ENCODE peak calls at places on chromosomes 2 and 18, in four cellular contexts. Y, F, W and G are unnamed samples.
A peak's percentile ranks its signal among the peaks of the same experiment; 100 is the strongest.

GRCh38 chr18:39519741-39520140 is 1954.1 kb upstream of the CELF4 start:
- DNase-seq in W (no peak), Y (no peak), F (no peak), G (no peak)

GRCh38 chr2:240477916-240478315 is 42.5 kb downstream of the GPC1 start:
- DNase-seq in F (no peak), Y (no peak), W (no peak), G (no peak)

GRCh38 chr18:78546281-78546680 is 433.3 kb upstream of the SALL3 start:
- DNase-seq in W (no peak), Y (no peak), F (no peak), G (no peak)

GRCh38 chr2:174246944-174247381 is 1.4 kb downstream of the OLA1 start:
- DNase-seq in F (no peak), W (peak; percentile 31), Y (no peak), G (no peak)

GRCh38 chr2:234116050-234116449 is 65.5 kb downstream of the SPP2 start:
- DNase-seq in Y (no peak), W (no peak), F (no peak), G (no peak)

GRCh38 chr2:158502984-158503383 is 46.2 kb downstream of the PKP4 start:
- DNase-seq in F (peak; percentile 24), W (no peak), Y (no peak), G (peak; percentile 47)

GRCh38 chr2:188032306-188032705 is 259.4 kb upstream of the GULP1 start:
- DNase-seq in W (no peak), Y (no peak), F (no peak), G (no peak)

GRCh38 chr2:144513388-144514100 is 6.4 kb downstream of the ZEB2 start:
- DNase-seq in F (peak; percentile 92), W (no peak), Y (no peak), G (peak; percentile 81)

GRCh38 chr2:171712051-171712450 is 24.8 kb downstream of the DYNC1I2 start:
- DNase-seq in W (peak; percentile 29), Y (no peak), F (peak; percentile 59), G (peak; percentile 88)

GRCh38 chr2:201260302-201260800 is at the start of gene CASP8:
- DNase-seq in W (peak; percentile 82), F (peak; percentile 32), Y (no peak), G (no peak)

GRCh38 chr2:217402622-217403383 is 542.9 kb upstream of the TNP1 start:
- DNase-seq in Y (no peak), F (no peak), W (peak; percentile 92), G (peak; percentile 22)

GRCh38 chr2:231573698-231574421 is 18.8 kb upstream of the TEX44 start:
- DNase-seq in F (no peak), Y (no peak), W (no peak), G (no peak)

GRCh38 chr2:205477016-205477705 is 205.1 kb upstream of the NRP2 start:
- DNase-seq in W (no peak), F (no peak), Y (no peak), G (peak; percentile 54)

GRCh38 chr2:174607989-174608865 is 10.6 kb upstream of the WIPF1 start:
- DNase-seq in Y (no peak), F (no peak), W (no peak), G (no peak)

GRCh38 chr2:34110392-34110791 is 511.3 kb upstream of the FAM98A start:
- DNase-seq in F (no peak), Y (no peak), W (no peak), G (no peak)

GRCh38 chr2:103506812-103507211 is 745.0 kb downstream of the TMEM182 start:
- DNase-seq in Y (no peak), W (no peak), F (no peak), G (no peak)

GRCh38 chr2:191811807-191812602 is 34.9 kb downstream of the CAVIN2 start:
- DNase-seq in W (peak; percentile 68), F (peak; percentile 61), Y (peak; percentile 58), G (peak; percentile 80)

GRCh38 chr2:37653805-37654378 is 17.6 kb downstream of the CDC42EP3 start:
- DNase-seq in W (peak; percentile 85), F (no peak), Y (no peak), G (no peak)

GRCh38 chr2:67760995-67761394 is 301.8 kb downstream of the C1D start:
- DNase-seq in F (no peak), Y (no peak), W (peak; percentile 74), G (no peak)

GRCh38 chr2:41941831-41942230 is 106.0 kb upstream of the PKDCC start:
- DNase-seq in Y (no peak), W (no peak), F (no peak), G (no peak)

GRCh38 chr2:141105763-141106162 is 1025.1 kb downstream of the LRP1B start:
- DNase-seq in Y (no peak), W (no peak), F (no peak), G (peak; percentile 24)

GRCh38 chr18:8411492-8411891 is 197.7 kb upstream of the RAB12 start:
- DNase-seq in Y (no peak), W (no peak), F (no peak), G (no peak)

GRCh38 chr18:78735131-78736014 is 244.2 kb upstream of the SALL3 start:
- DNase-seq in F (no peak), W (no peak), Y (peak; percentile 33), G (no peak)

GRCh38 chr18:32373995-32374394 is 96.7 kb downstream of the GAREM1 start:
- DNase-seq in Y (no peak), F (peak; percentile 71), W (peak; percentile 83), G (peak; percentile 48)

GRCh38 chr18:22971038-22971437 is 37.9 kb downstream of the RBBP8 start:
- DNase-seq in Y (no peak), F (no peak), W (no peak), G (no peak)

GRCh38 chr18:67410671-67411070 is 105.8 kb downstream of the DSEL start:
- DNase-seq in W (no peak), Y (no peak), F (peak; percentile 22), G (peak; percentile 55)

GRCh38 chr2:179460530-179460929 is 195.9 kb upstream of the SESTD1 start:
- DNase-seq in W (peak; percentile 92), F (peak; percentile 98), Y (no peak), G (peak; percentile 95)

GRCh38 chr18:77208969-77209368 is 40.7 kb upstream of the GALR1 start:
- DNase-seq in W (peak; percentile 17), F (peak; percentile 82), Y (no peak), G (peak; percentile 83)

GRCh38 chr2:232527905-232528470 is 2.0 kb downstream of the CHRND start:
- DNase-seq in F (no peak), Y (no peak), W (no peak), G (no peak)

GRCh38 chr2:186256540-186256939 is 229.5 kb upstream of the ZC3H15 start:
- DNase-seq in Y (no peak), F (peak; percentile 16), W (peak; percentile 51), G (peak; percentile 65)

GRCh38 chr18:2906522-2907458 is 60.0 kb downstream of the EMILIN2 start:
- DNase-seq in Y (peak; percentile 71), W (no peak), F (no peak), G (no peak)

GRCh38 chr2:19881221-19881620 is 20.6 kb downstream of the TTC32 start:
- DNase-seq in F (no peak), W (no peak), Y (no peak), G (no peak)

GRCh38 chr2:109351164-109351756 is 222.3 kb downstream of the SH3RF3 start:
- DNase-seq in W (peak; percentile 68), Y (no peak), F (no peak), G (peak; percentile 84)

GRCh38 chr2:183232161-183232865 is 108.1 kb downstream of the NUP35 start:
- DNase-seq in F (no peak), W (peak; percentile 2), Y (no peak), G (no peak)

GRCh38 chr18:10771053-10771709 is 245.4 kb downstream of the NAPG start:
- DNase-seq in F (peak; percentile 67), Y (no peak), W (peak; percentile 3), G (peak; percentile 14)

GRCh38 chr2:160308915-160309314 is 108.8 kb upstream of the ITGB6 start:
- DNase-seq in F (peak; percentile 79), W (peak; percentile 88), Y (no peak), G (peak; percentile 87)

DNA sequence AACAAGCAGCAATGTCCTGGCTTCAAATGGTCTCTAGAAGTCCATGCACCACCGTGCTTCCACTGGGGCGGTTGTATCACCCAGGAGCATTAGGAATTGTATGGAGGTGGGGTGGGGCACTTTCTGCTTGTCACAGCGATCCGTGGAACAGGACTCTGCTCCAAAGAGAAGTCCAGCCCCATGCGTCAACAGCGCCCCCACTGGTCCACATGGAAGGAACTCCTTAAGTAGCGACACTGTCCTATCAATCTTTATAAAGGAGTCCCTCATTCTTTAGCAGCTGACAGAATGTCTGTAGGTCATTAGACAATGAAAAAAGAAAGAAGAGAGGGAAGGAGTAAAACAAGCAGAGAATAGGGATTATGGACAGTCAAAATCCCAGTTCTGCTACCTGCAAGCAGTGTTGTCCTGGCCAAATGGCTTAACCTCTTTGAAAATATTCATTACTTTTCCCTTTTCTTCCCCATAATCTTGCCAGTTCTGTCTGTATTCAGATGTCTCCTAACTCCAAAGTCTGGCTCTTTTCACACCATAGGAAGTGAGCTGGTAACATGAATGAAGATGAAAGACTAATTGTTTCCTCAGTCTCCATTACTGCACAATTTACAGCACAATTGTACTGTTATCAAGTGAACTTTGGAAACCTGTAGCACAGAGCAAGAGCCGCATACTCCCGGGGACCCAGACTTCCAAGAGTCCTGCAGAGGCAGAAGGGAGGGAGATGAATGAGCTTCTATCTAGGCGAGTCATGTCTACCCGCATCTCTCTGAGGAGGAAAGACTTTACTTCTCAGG is 9.9 kb downstream of the NFE2L2 start:
- DNase-seq in W (no peak), F (peak; percentile 38), Y (peak; percentile 85), G (no peak)
- TF ChIP-seq CTCF in W (peak; percentile 49), F (peak; percentile 73), Y (peak; percentile 27), G (peak; percentile 56)

GRCh38 chr2:215460682-215461081 is 24.8 kb upstream of the FN1 start:
- DNase-seq in Y (no peak), W (peak; percentile 74), F (peak; percentile 91), G (peak; percentile 97)
- H3K4me3 ChIP-seq in Y (no peak overlapping the region), W (no peak overlapping the region), F (no peak overlapping the region), G (no peak overlapping the region)

DNA sequence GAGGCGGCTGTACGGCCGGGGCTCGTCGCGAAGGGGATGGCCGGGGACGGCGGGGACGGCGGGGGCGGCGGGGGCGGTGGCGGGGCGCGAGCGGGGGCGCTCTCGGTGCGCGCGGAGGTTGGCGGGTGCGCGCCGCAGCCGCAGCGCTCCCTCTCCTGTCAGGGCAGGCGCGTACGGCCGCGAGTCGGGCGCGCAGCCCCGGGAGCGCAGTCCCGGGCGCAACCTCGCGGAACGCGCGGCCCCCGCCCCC is 296 bp upstream of the GRHL1 start:
- DNase-seq in Y (no peak), F (no peak), W (no peak), G (no peak)
- TF ChIP-seq CTCF in Y (no peak), F (no peak), W (no peak), G (no peak)

GRCh38 chr2:218959761-218960195 is 312 bp downstream of the CDK5R2 start:
- DNase-seq in Y (no peak), F (no peak), W (no peak), G (no peak)
- H3K4me3 ChIP-seq in Y (peak overlapping the region; percentile 49), F (peak overlapping the region; percentile 48), W (no peak overlapping the region), G (no peak overlapping the region)

GRCh38 chr2:46076251-46076650 is 221.0 kb upstream of the EPAS1 start:
- DNase-seq in W (no peak), Y (no peak), F (no peak), G (peak; percentile 41)
- TF ChIP-seq CTCF in W (no peak), Y (no peak), F (no peak), G (no peak)

GRCh38 chr2:2321250-2321545 is 9.9 kb downstream of the MYT1L start:
- DNase-seq in F (no peak), W (no peak), Y (no peak), G (no peak)
- H3K4me3 ChIP-seq in F (no peak overlapping the region), W (no peak overlapping the region), Y (no peak overlapping the region), G (no peak overlapping the region)